ENCODE peak calls at places on chromosomes 13 and 19, in five cellular contexts. C, S, W, T and A are unnamed samples.

GRCh38 chr13:73248711-73249580 is 190.1 kb downstream of the KLF5 start:
- DNase-seq in S (peak), C (no peak), T (no peak), W (no peak), A (no peak)

GRCh38 chr13:33323766-33324525 is 38.4 kb upstream of the STARD13 start:
- DNase-seq in W (no peak), S (no peak), T (no peak), C (no peak), A (peak)

GRCh38 chr13:77113496-77113895 is 86.5 kb upstream of the FBXL3 start:
- DNase-seq in W (no peak), T (no peak), C (no peak), S (peak), A (no peak)

GRCh38 chr19:35555301-35556005 is 8.0 kb downstream of the ATP4A start:
- DNase-seq in S (peak), W (no peak), C (no peak), T (no peak), A (peak)

GRCh38 chr13:75371223-75371622 is 110.7 kb downstream of the TBC1D4 start:
- DNase-seq in T (no peak), S (no peak), W (no peak), C (no peak), A (no peak)

GRCh38 chr19:46350758-46351159 is 3.9 kb downstream of the PPP5C start:
- DNase-seq in W (no peak), T (peak), C (no peak), S (no peak), A (no peak)

GRCh38 chr19:49106648-49107135 is 7.5 kb upstream of the LIN7B start:
- DNase-seq in W (peak), S (peak), C (no peak), T (peak), A (peak)

GRCh38 chr13:25630327-25630726 is 258.6 kb downstream of the ATP8A2 start:
- DNase-seq in C (no peak), S (peak), W (no peak), T (no peak), A (peak)

GRCh38 chr19:17490411-17490810 is 20.1 kb downstream of the SLC27A1 start:
- DNase-seq in C (no peak), W (no peak), T (peak), S (no peak), A (no peak)

GRCh38 chr13:93248627-93249047 is 22.0 kb downstream of the GPC6 start:
- DNase-seq in T (no peak), C (no peak), S (peak), W (no peak), A (no peak)

GRCh38 chr13:74090397-74090796 is 43.8 kb downstream of the KLF12 start:
- DNase-seq in C (no peak), S (peak), T (no peak), W (no peak), A (no peak)

GRCh38 chr13:30222253-30222652 is 85.1 kb downstream of the KATNAL1 start:
- DNase-seq in T (no peak), C (no peak), W (no peak), S (peak), A (no peak)

GRCh38 chr13:36685912-36686311 is 12.1 kb downstream of the SERTM1 start:
- DNase-seq in C (no peak), T (no peak), W (no peak), S (peak), A (no peak)

GRCh38 chr19:39093761-39094160 is 9.6 kb downstream of the ACP7 start:
- DNase-seq in C (no peak), T (no peak), W (no peak), S (peak), A (no peak)

GRCh38 chr19:48745208-48745995 is 1.3 kb downstream of the IZUMO1 start:
- DNase-seq in C (no peak), W (peak), T (peak), S (peak), A (peak)

GRCh38 chr13:76709851-76710250 is 176.4 kb downstream of the KCTD12 start:
- DNase-seq in W (no peak), C (no peak), S (no peak), T (no peak), A (peak)

GRCh38 chr19:1766800-1767352 is 13.6 kb downstream of the ONECUT3 start:
- DNase-seq in T (no peak), W (no peak), S (no peak), C (no peak), A (no peak)

GRCh38 chr13:110187501-110188161 is 119.3 kb downstream of the COL4A1 start:
- DNase-seq in C (no peak), W (peak), T (no peak), S (peak), A (no peak)

GRCh38 chr13:40596484-40596883 is 70.0 kb downstream of the FOXO1 start:
- DNase-seq in W (no peak), S (no peak), C (no peak), T (no peak), A (no peak)

GRCh38 chr19:51354742-51355148 is 11.4 kb downstream of the ETFB start:
- DNase-seq in T (peak), S (no peak), W (peak), C (no peak), A (no peak)

GRCh38 chr19:5434351-5434917 is 20.8 kb upstream of the ZNRF4 start:
- DNase-seq in C (no peak), T (no peak), W (no peak), S (no peak), A (no peak)

GRCh38 chr13:67283602-67284001 is 53.5 kb upstream of the PCDH9 start:
- DNase-seq in W (no peak), S (no peak), T (no peak), C (no peak), A (no peak)